ENCODE peak calls at places on chromosomes 12 and 14, in nine cellular contexts. H, X, Q, B, I, S, U, F and D are unnamed samples.

GRCh38 chr12:66662729-66663128 is 16.1 kb downstream of the GRIP1 start:
- DNase-seq in H (peak; percentile 74), X (peak; percentile 76), Q (peak; percentile 54), B (no peak), I (no peak), S (peak; percentile 60), U (no peak), F (peak; percentile 6), D (peak; percentile 42)

GRCh38 chr12:51675062-51675803 is 84.2 kb downstream of the SCN8A start:
- DNase-seq in H (no peak), X (no peak), Q (no peak), B (no peak), I (no peak), S (no peak), U (no peak), F (no peak), D (no peak)

GRCh38 chr14:38205414-38205813 is 2.3 kb upstream of the SSTR1 start:
- DNase-seq in H (no peak), X (no peak), Q (no peak), B (no peak), I (no peak), S (no peak), U (no peak), F (no peak), D (no peak)

GRCh38 chr12:95551305-95551704 is at the start of gene USP44:
- DNase-seq in H (no peak), X (no peak), Q (no peak), B (no peak), I (no peak), S (no peak), U (no peak), F (no peak), D (no peak)

GRCh38 chr14:100015251-100015655 is 50.0 kb upstream of the EVL start:
- DNase-seq in H (no peak), X (no peak), Q (no peak), B (no peak), I (no peak), S (peak; percentile 56), U (no peak), F (no peak), D (no peak)

GRCh38 chr14:72856530-72857264 is 37.2 kb downstream of the DPF3 start:
- DNase-seq in H (no peak), X (no peak), Q (no peak), B (no peak), I (no peak), S (peak; percentile 33), U (no peak), F (no peak), D (no peak)

GRCh38 chr14:90561031-90561430 is 164.2 kb downstream of the CALM1 start:
- DNase-seq in H (no peak), X (no peak), Q (no peak), B (peak; percentile 35), I (no peak), S (no peak), U (no peak), F (no peak), D (no peak)

GRCh38 chr12:104682790-104683279 is 226.1 kb downstream of the CHST11 start:
- DNase-seq in H (no peak), X (no peak), Q (no peak), B (no peak), I (no peak), S (no peak), U (no peak), F (no peak), D (no peak)

GRCh38 chr12:94152292-94153083 is 4.1 kb downstream of the PLXNC1 start:
- DNase-seq in H (no peak), X (no peak), Q (no peak), B (no peak), I (no peak), S (no peak), U (no peak), F (no peak), D (no peak)

GRCh38 chr12:48691826-48692473 is 9.9 kb upstream of the KANSL2 start:
- DNase-seq in H (no peak), X (no peak), Q (no peak), B (no peak), I (no peak), S (no peak), U (no peak), F (no peak), D (no peak)

GRCh38 chr12:43882578-43883178 is 46.8 kb downstream of the TMEM117 start:
- DNase-seq in H (peak; percentile 50), X (peak; percentile 49), Q (peak; percentile 59), B (no peak), I (no peak), S (peak; percentile 87), U (peak; percentile 35), F (peak; percentile 77), D (peak; percentile 61)

GRCh38 chr12:75889214-75889613 is 142.4 kb downstream of the PHLDA1 start:
- DNase-seq in H (no peak), X (peak; percentile 52), Q (no peak), B (no peak), I (no peak), S (no peak), U (no peak), F (no peak), D (no peak)

GRCh38 chr12:96177013-96177412 is 17.2 kb upstream of the ELK3 start:
- DNase-seq in H (peak; percentile 91), X (peak; percentile 96), Q (peak; percentile 90), B (no peak), I (no peak), S (peak; percentile 33), U (peak; percentile 14), F (peak; percentile 36), D (no peak)

GRCh38 chr14:72962829-72963312 is 36.6 kb downstream of the DCAF4 start:
- DNase-seq in H (peak; percentile 95), X (peak; percentile 89), Q (peak; percentile 81), B (no peak), I (no peak), S (peak; percentile 79), U (peak; percentile 52), F (peak; percentile 73), D (peak; percentile 24)

GRCh38 chr12:119204137-119204536 is 25.4 kb downstream of the HSPB8 start:
- DNase-seq in H (no peak), X (no peak), Q (no peak), B (peak; percentile 50), I (no peak), S (no peak), U (no peak), F (no peak), D (no peak)

GRCh38 chr14:69316449-69317391 is 56.8 kb downstream of the GALNT16 start:
- DNase-seq in H (peak; percentile 99), X (peak; percentile 71), Q (peak; percentile 93), B (peak; percentile 74), I (peak; percentile 58), S (peak; percentile 97), U (peak; percentile 96), F (peak; percentile 97), D (peak; percentile 98)

GRCh38 chr12:95473440-95473946 is 459 bp upstream of the METAP2 start:
- DNase-seq in H (peak; percentile 36), X (peak; percentile 56), Q (peak; percentile 28), B (no peak), I (no peak), S (no peak), U (no peak), F (peak; percentile 48), D (peak; percentile 6)

GRCh38 chr14:92503756-92504491 is 9.7 kb upstream of the RIN3 start:
- DNase-seq in H (peak; percentile 72), X (peak; percentile 88), Q (peak; percentile 76), B (peak; percentile 12), I (no peak), S (peak; percentile 40), U (no peak), F (peak; percentile 65), D (no peak)

GRCh38 chr14:36662543-36663403 is 1.1 kb downstream of the PAX9 start:
- DNase-seq in H (no peak), X (no peak), Q (no peak), B (peak; percentile 71), I (no peak), S (peak; percentile 5), U (no peak), F (no peak), D (no peak)

GRCh38 chr14:41749425-41749824 is 142.7 kb downstream of the LRFN5 start:
- DNase-seq in H (peak; percentile 1), X (no peak), Q (peak; percentile 14), B (no peak), I (no peak), S (peak; percentile 61), U (no peak), F (peak; percentile 36), D (no peak)
- H3K4me3 ChIP-seq in H (peak overlapping the region; percentile 30), X (no peak overlapping the region), Q (peak overlapping the region; percentile 4), B (peak overlapping the region; percentile 40), I (peak overlapping the region; percentile 32), S (peak overlapping the region; percentile 28), U (no peak overlapping the region), F (no peak overlapping the region), D (no peak overlapping the region)

DNA sequence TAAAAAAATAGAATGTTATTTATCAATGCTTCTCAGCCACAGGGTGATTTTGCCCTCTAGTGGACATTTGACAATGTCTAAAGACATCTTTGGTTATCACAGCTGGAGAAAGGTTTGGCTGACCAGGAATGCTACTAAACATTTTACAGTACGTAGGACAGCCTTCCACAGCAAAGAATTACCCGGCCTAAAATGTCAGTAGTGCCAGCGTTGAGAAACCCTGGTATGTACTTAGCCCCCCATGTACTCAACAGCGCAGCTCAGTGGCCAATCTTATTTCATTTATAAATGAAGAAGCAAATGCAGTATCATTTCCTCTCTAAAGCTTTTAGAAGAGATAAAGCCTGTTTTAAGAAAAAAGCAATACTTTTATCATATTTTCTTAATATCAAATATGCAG is 5.8 kb downstream of the MARK3 start:
- DNase-seq in H (peak; percentile 72), X (peak; percentile 51), Q (peak; percentile 57), B (no peak), I (no peak), S (peak; percentile 93), U (peak; percentile 86), F (peak; percentile 92), D (peak; percentile 89)
- TF ChIP-seq CTCF in H (peak; percentile 88), X (peak; percentile 74), Q (peak; percentile 78), B (peak; percentile 55), I (peak; percentile 64), S (peak; percentile 80), U (peak; percentile 80), F (peak; percentile 74), D (peak; percentile 83)

GRCh38 chr12:100268835-100269564 is 2.0 kb downstream of the SCYL2 start:
- DNase-seq in H (peak; percentile 50), X (peak; percentile 5), Q (no peak), B (no peak), I (no peak), S (peak; percentile 16), U (no peak), F (peak; percentile 18), D (no peak)
- H3K4me3 ChIP-seq in H (peak overlapping the region; percentile 97), X (peak overlapping the region; percentile 84), Q (peak overlapping the region; percentile 88), B (peak overlapping the region; percentile 96), I (peak overlapping the region; percentile 83), S (peak overlapping the region; percentile 78), U (peak overlapping the region; percentile 78), F (peak overlapping the region; percentile 88), D (peak overlapping the region; percentile 87)

GRCh38 chr12:56189336-56189917 is at the start of gene SMARCC2:
- DNase-seq in H (peak; percentile 75), X (peak; percentile 75), Q (peak; percentile 78), B (peak; percentile 95), I (peak; percentile 92), S (peak; percentile 89), U (peak; percentile 56), F (peak; percentile 90), D (peak; percentile 48)
- TF ChIP-seq CTCF in H (peak; percentile 50), X (peak; percentile 71), Q (peak; percentile 74), B (peak; percentile 83), I (peak; percentile 61), S (peak; percentile 67), U (peak; percentile 75), F (peak; percentile 58), D (peak; percentile 44)